ENCODE peak calls at places on chromosome 9, in five cellular contexts. N is CD8-positive, alpha-beta memory T cell; T is pancreas; Q is OCI-LY7; S is PC-9. W is an unnamed sample.

GRCh38 chr9:94650924-94651323 is 11.6 kb upstream of the FBP1 start:
- DNase-seq in N (no peak), T (no peak), Q (no peak), S (peak; percentile 70), W (no peak)

GRCh38 chr9:129888809-129889460 is 53.7 kb downstream of the USP20 start:
- DNase-seq in N (peak; percentile 70), T (no peak), Q (no peak), S (no peak), W (no peak)

GRCh38 chr9:115158666-115159481 is 40.9 kb upstream of the TNC start:
- DNase-seq in N (no peak), T (no peak), Q (no peak), S (no peak), W (no peak)

GRCh38 chr9:5872496-5872895 is 18.2 kb upstream of the MLANA start:
- DNase-seq in N (no peak), T (no peak), Q (no peak), S (no peak), W (no peak)

GRCh38 chr9:135413461-135413860 is 66.1 kb upstream of the PPP1R26 start:
- DNase-seq in N (no peak), T (no peak), Q (no peak), S (no peak), W (no peak)

GRCh38 chr9:69145148-69145547 is 28.9 kb upstream of the TJP2 start:
- DNase-seq in N (no peak), T (no peak), Q (no peak), S (no peak), W (no peak)

GRCh38 chr9:12680341-12680740 is 12.8 kb upstream of the TYRP1 start:
- DNase-seq in N (no peak), T (no peak), Q (no peak), S (no peak), W (no peak)

GRCh38 chr9:82512724-82513123 is 524.2 kb downstream of the SPATA31D1 start:
- DNase-seq in N (no peak), T (no peak), Q (no peak), S (no peak), W (no peak)

GRCh38 chr9:84642618-84643017 is 26.9 kb upstream of the NTRK2 start:
- DNase-seq in N (no peak), T (no peak), Q (no peak), S (no peak), W (no peak)

GRCh38 chr9:4327504-4328191 is 27.8 kb upstream of the GLIS3 start:
- DNase-seq in N (no peak), T (no peak), Q (no peak), S (peak; percentile 35), W (no peak)

GRCh38 chr9:133437753-133438531 is 15.8 kb downstream of the ADAMTS13 start:
- DNase-seq in N (no peak), T (no peak), Q (peak; percentile 47), S (no peak), W (no peak)

GRCh38 chr9:87080512-87081225 is 133.4 kb upstream of the GAS1 start:
- DNase-seq in N (no peak), T (no peak), Q (no peak), S (no peak), W (no peak)

GRCh38 chr9:111928342-111928720 is 31.7 kb downstream of the UGCG start:
- DNase-seq in N (no peak), T (no peak), Q (no peak), S (no peak), W (no peak)

GRCh38 chr9:114434878-114435311 is 47.1 kb upstream of the AKNA start:
- DNase-seq in N (no peak), T (no peak), Q (peak; percentile 57), S (peak; percentile 43), W (no peak)

GRCh38 chr9:122444366-122444765 is 33.4 kb downstream of the OR1J1 start:
- DNase-seq in N (no peak), T (no peak), Q (no peak), S (no peak), W (no peak)

DNA sequence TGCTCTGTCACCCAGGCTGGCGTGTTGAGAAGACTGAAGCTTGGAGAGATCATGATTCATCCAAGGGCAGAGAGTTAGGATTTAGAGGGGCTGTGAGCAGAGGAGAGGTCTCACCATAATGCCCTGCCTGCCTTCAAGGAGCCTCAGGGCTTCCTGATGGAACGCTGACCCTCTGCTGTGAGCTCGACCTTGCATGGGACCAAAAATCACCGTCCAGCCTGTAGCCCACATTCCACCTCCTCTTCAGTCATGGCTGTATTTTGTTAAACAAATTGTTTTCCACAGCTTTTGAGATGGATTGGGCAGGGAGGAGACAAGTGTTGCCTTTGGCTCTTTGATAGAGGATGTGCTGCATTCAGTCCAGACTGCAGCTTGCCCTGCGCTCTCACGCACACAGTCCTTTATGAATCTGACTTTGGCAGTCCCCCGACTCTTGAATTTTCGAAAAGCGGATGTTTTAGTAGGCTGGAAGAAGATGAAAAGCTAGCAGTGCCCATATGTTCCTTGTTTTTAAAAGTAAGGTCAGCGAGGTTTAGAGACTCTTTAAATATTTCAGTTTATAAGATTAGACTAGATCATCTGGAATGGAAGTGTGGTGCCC is 79.5 kb downstream of the MVB12B start:
- DNase-seq in N (no peak), T (no peak), Q (no peak), S (no peak), W (no peak)
- H3K27ac ChIP-seq in N (no peak overlapping the region), T (no peak overlapping the region), Q (no peak overlapping the region), S (no peak overlapping the region), W (no peak overlapping the region)

DNA sequence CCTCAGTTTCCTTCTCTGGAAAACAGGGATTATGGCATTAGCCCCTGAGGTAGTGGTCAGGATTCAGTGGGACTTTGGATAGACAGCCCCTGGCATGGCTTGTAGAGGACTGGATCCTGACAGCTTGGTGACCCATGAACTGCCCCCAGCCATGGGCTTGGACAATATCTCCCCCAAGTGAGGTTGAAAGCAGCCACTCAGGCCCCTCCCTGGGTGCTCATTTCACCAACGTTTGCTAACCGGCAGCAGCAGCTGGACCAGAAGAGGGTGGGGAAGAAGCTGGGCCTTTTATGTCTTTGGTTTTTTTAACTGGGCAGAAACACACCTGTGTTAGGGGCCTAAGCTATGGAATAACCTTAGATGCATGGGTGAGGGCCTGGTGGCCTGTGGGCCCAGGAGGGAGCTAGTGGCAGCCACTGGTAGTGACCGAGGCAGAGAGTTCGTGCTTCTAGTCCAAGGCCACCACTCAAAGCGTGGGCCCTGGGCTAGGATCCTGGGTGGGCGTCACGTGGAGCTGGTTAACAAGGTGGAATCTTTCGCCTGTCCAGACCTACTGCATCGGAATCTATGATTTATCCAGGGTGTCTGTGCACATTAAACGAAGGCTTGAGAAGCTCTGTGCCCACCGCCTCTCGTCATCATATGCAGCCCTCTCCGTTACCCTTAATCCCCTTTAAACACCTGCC is 1.9 kb downstream of the SLC2A8 start:
- DNase-seq in N (no peak), T (no peak), Q (no peak), S (no peak), W (no peak)
- H3K4me3 ChIP-seq in N (no peak overlapping the region), T (no peak overlapping the region), Q (no peak overlapping the region), S (peak overlapping the region; percentile 68), W (peak overlapping the region; percentile 80)

GRCh38 chr9:127816728-127817127 is 14.0 kb downstream of the FPGS start:
- DNase-seq in N (no peak), T (no peak), Q (no peak), S (no peak), W (no peak)

GRCh38 chr9:127815512-127816361 is 13.1 kb downstream of the FPGS start:
- DNase-seq in N (no peak), T (no peak), Q (no peak), S (no peak), W (no peak)

GRCh38 chr9:127814619-127815511 is 12.2 kb downstream of the FPGS start:
- DNase-seq in N (no peak), T (no peak), Q (no peak), S (no peak), W (no peak)

GRCh38 chr9:127817881-127818434 is 15.3 kb downstream of the FPGS start:
- DNase-seq in N (no peak), T (no peak), Q (no peak), S (no peak), W (no peak)

GRCh38 chr9:127816362-127816725 is 13.7 kb downstream of the FPGS start:
- DNase-seq in N (no peak), T (no peak), Q (no peak), S (no peak), W (no peak)
- H3K27ac ChIP-seq in N (no peak overlapping the region), T (no peak overlapping the region), Q (no peak overlapping the region), S (no peak overlapping the region), W (no peak overlapping the region)

GRCh38 chr9:110148868-110149267 is 59.1 kb downstream of the C9orf152 start:
- DNase-seq in N (no peak), T (no peak), Q (peak; percentile 63), S (no peak), W (no peak)
- H3K4me3 ChIP-seq in N (peak overlapping the region; percentile 60), T (no peak overlapping the region), Q (peak overlapping the region; percentile 79), S (no peak overlapping the region), W (no peak overlapping the region)

DNA sequence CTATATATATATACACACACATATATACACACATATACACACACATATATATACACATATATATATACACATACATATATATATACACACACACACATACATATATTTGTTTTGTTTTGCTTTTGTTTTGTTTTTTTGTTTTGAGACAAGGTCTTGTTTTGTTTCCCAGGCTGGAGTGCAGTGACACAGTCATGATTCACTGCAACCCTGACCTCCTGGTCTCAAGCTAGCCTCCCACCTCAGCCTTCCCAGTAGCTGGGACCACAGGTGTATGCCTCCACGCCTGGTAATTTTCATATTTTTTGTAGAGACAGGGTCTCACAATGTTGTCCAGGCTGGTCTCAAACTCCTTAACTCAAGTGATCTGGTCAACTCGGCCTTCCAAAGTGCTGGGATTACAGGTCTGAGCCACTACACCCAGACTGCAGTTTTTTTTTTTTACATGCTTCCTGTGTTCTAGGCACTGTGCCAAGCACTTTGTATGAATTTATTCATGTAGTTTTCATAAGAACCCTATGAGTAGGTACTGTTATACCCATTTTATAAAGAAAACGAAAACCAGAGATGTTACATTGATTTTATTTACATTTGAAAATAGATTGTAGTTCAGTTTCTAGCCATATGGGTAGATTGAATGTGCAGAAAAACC is 120.7 kb downstream of the PBX3 start:
- DNase-seq in N (no peak), T (no peak), Q (no peak), S (no peak), W (no peak)
- H3K27ac ChIP-seq in N (no peak overlapping the region), T (no peak overlapping the region), Q (no peak overlapping the region), S (no peak overlapping the region), W (no peak overlapping the region)